ENCODE peak calls at places on chromosomes 16 and 17, in eight cellular contexts. L is GM23338, W is SK-N-SH, R is K562, G is A549, I is HCT116, Y is GM12878, S is HepG2. U is an unnamed sample.

GRCh38 chr16:50630394-50631020 is 50.6 kb downstream of the SNX20 start:
- DNase-seq in L (no peak), W (no peak), R (no peak), G (no peak), I (no peak), Y (no peak), S (no peak), U (no peak)

GRCh38 chr17:68326681-68327080 is 35.4 kb downstream of the ARSG start:
- DNase-seq in L (no peak), W (no peak), R (no peak), G (no peak), I (no peak), Y (no peak), S (no peak), U (no peak)

GRCh38 chr16:78874241-78874983 is 726.1 kb downstream of the MAF start:
- DNase-seq in L (no peak), W (no peak), R (no peak), G (no peak), I (no peak), Y (no peak), S (no peak), U (no peak)

GRCh38 chr17:30831257-30831656 is 509 bp upstream of the ATAD5 start:
- DNase-seq in L (peak; percentile 63), W (peak; percentile 30), R (peak; percentile 22), G (peak; percentile 44), I (no peak), Y (no peak), S (no peak), U (no peak)

GRCh38 chr16:14302399-14303181 is 231.5 kb downstream of the MRTFB start:
- DNase-seq in L (peak; percentile 72), W (peak; percentile 85), R (peak; percentile 70), G (peak; percentile 61), I (no peak), Y (no peak), S (no peak), U (no peak)

GRCh38 chr17:58210922-58211321 is 8.1 kb downstream of the MKS1 start:
- DNase-seq in L (peak; percentile 28), W (no peak), R (peak; percentile 41), G (no peak), I (no peak), Y (no peak), S (no peak), U (no peak)

GRCh38 chr17:77814091-77814772 is 144.3 kb upstream of the TNRC6C start:
- DNase-seq in L (no peak), W (no peak), R (no peak), G (no peak), I (no peak), Y (no peak), S (no peak), U (no peak)

GRCh38 chr16:69852815-69853214 is 90.7 kb downstream of the WWP2 start:
- DNase-seq in L (no peak), W (no peak), R (no peak), G (no peak), I (no peak), Y (no peak), S (no peak), U (no peak)

GRCh38 chr17:13539421-13539820 is 62.3 kb downstream of the HS3ST3A1 start:
- DNase-seq in L (no peak), W (no peak), R (no peak), G (no peak), I (no peak), Y (no peak), S (no peak), U (no peak)

GRCh38 chr17:79581306-79581932 is 29.4 kb downstream of the RBFOX3 start:
- DNase-seq in L (no peak), W (peak; percentile 60), R (no peak), G (peak; percentile 39), I (no peak), Y (no peak), S (no peak), U (no peak)

GRCh38 chr17:18026408-18026776 is 12.6 kb downstream of the ATPAF2 start:
- DNase-seq in L (no peak), W (peak; percentile 68), R (no peak), G (no peak), I (no peak), Y (no peak), S (no peak), U (no peak)

GRCh38 chr16:29674188-29674587 is 4.8 kb upstream of the QPRT start:
- DNase-seq in L (no peak), W (no peak), R (no peak), G (no peak), I (no peak), Y (no peak), S (no peak), U (peak; percentile 89)
- TF ChIP-seq REST in L (no peak), W (no peak), R (no peak), G (no peak), I (no peak), Y (no peak), S (no peak), U (no peak)

DNA sequence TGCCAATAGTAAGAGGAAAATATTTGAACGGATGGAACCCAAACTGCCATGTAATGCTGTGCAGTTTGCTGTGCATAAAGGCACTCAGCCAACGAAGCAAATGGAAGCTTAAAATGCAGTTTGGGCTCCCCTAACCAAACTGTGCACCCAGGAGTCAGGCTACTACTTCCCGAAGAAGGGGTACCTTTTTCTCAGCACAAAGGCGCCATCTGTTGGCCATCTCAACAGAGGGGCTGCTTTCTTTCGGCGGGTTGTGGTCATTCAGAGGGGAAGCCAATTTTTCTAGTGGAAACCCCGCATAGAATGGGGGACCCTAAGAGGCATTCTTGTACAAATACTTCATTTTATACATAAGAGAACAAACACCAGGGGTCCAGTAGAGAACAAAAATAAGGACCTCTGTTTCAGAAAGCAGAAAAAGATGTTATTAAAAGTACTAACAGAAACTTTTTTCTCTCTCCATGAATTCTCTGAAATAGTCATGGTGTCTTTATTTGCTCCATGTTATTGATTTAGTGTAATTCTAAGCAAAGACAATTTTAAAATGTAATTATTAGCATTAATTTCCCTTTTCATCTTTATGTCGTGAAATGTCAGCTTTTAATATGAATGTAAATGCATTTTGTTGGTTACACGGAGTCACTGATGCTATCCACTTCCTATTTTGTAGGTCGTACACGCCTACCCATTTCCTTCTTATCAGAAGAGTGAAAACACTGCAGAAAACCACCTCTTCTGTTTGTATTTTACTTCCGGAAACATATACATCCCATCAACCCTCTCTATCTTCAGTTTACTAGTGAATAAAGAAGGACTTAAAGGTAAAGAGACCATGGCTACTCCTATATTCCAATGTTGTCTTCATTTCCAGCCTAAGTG is 453.3 kb downstream of the KCNJ2 start:
- DNase-seq in L (peak; percentile 82), W (peak; percentile 37), R (peak; percentile 9), G (peak; percentile 34), I (peak; percentile 38), Y (no peak), S (no peak), U (peak; percentile 49)
- TF ChIP-seq REST in L (no peak), W (no peak), R (no peak), G (no peak), I (no peak), Y (no peak), S (no peak), U (no peak)

GRCh38 chr17:35372846-35373531 is 432 bp downstream of the SLFN11 start:
- DNase-seq in L (peak; percentile 57), W (peak; percentile 11), R (peak; percentile 13), G (no peak), I (no peak), Y (no peak), S (no peak), U (peak; percentile 53)
- TF ChIP-seq REST in L (no peak), W (no peak), R (no peak), G (no peak), I (no peak), Y (no peak), S (no peak), U (no peak)

GRCh38 chr17:65182233-65182632 is 45.1 kb downstream of the RGS9 start:
- DNase-seq in L (no peak), W (no peak), R (no peak), G (no peak), I (no peak), Y (peak; percentile 78), S (no peak), U (no peak)
- TF ChIP-seq REST in L (no peak), W (no peak), R (no peak), G (no peak), I (no peak), Y (no peak), S (no peak), U (no peak)

DNA sequence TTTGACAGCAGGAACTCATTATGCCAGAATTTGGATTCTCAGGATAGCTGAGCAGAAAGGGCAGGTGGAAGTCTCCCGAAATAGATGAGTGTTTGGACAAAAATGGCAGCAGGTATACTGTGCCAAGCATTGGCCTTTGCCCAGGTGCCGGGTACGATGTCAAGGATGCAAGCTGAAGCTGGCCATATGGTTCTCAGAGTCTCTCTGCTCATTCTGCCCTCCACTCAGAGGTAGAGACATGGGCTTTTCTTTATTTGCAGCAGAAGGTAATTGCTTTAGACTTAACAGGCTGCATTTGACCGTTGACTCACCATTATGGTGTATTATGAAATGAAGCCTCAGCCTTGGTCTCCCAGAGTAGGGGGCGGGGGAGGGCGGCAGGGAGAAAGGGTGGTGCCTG is 969.0 kb upstream of the EEF2KMT start:
- DNase-seq in L (no peak), W (no peak), R (no peak), G (no peak), I (no peak), Y (no peak), S (no peak), U (no peak)
- TF ChIP-seq REST in L (no peak), W (no peak), R (no peak), G (no peak), I (no peak), Y (no peak), S (no peak), U (no peak)

GRCh38 chr16:89052824-89053724 is 40.6 kb upstream of the ACSF3 start:
- DNase-seq in L (no peak), W (peak; percentile 90), R (peak; percentile 76), G (peak; percentile 76), I (peak; percentile 92), Y (no peak), S (peak; percentile 20), U (peak; percentile 33)
- TF ChIP-seq REST in L (no peak), W (no peak), R (no peak), G (no peak), I (no peak), Y (no peak), S (no peak), U (no peak)

DNA sequence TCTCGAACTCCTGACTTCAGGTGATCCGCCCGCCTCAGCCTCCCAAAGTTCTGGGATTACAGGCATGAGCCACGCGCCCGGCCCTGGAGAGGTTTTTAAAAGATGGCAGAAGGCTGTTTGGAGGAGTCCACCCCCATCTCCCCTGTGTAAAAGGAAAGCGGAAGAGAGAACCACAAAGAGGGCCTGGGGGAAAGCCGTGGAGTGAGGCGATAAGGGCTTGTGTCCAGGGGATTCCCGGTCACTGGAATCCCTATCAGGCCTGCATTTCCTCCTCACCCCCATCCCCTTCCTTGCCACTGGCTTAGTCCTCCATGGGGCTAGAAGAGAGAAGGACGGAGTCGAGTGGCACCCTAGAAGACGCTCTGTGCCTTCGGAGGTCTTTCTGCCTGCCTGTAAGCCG is at the start of gene GP1BA:
- DNase-seq in L (no peak), W (no peak), R (no peak), G (no peak), I (no peak), Y (no peak), S (no peak), U (no peak)
- TF ChIP-seq REST in L (no peak), W (no peak), R (no peak), G (no peak), I (no peak), Y (no peak), S (no peak), U (no peak)